ENCODE peak calls at places on chromosomes 13 and 19, in four cellular contexts. P, S, N and H are unnamed samples.

GRCh38 chr19:3003046-3003445 is 25.7 kb downstream of the TLE6 start:
- DNase-seq in P (no peak), S (peak), N (no peak), H (no peak)

GRCh38 chr13:101647760-101648159 is 195.3 kb downstream of the ITGBL1 start:
- DNase-seq in P (no peak), S (no peak), N (no peak), H (no peak)

GRCh38 chr13:28623782-28624706 is 34.9 kb upstream of the POMP start:
- DNase-seq in P (no peak), S (no peak), N (no peak), H (no peak)

GRCh38 chr13:63741029-63741813 is 2325.6 kb upstream of the PCDH20 start:
- DNase-seq in P (no peak), S (no peak), N (no peak), H (no peak)

GRCh38 chr19:53079313-53079924 is 23.8 kb downstream of the ZNF160 start:
- DNase-seq in P (no peak), S (no peak), N (no peak), H (no peak)

GRCh38 chr19:8631425-8631819 is 989 bp downstream of the NFILZ start:
- DNase-seq in P (peak), S (no peak), N (peak), H (no peak)

GRCh38 chr19:5054551-5055456 is 85.9 kb downstream of the KDM4B start:
- DNase-seq in P (no peak), S (no peak), N (no peak), H (no peak)

GRCh38 chr13:55402867-55403266 is 1737.9 kb upstream of the PRR20A start:
- DNase-seq in P (no peak), S (no peak), N (no peak), H (no peak)

GRCh38 chr19:51469629-51470028 is 8.7 kb upstream of the CEACAM18 start:
- DNase-seq in P (no peak), S (no peak), N (no peak), H (no peak)

GRCh38 chr19:50039968-50040367 is 14.2 kb downstream of the ZNF473 start:
- DNase-seq in P (no peak), S (no peak), N (no peak), H (no peak)

GRCh38 chr19:6110360-6110977 is at the start of gene RFX2:
- DNase-seq in P (peak), S (peak), N (peak), H (peak)

GRCh38 chr19:18946335-18946734 is 5.3 kb upstream of the HOMER3 start:
- DNase-seq in P (no peak), S (no peak), N (no peak), H (no peak)

GRCh38 chr19:57075125-57075524 is 44.7 kb upstream of the USP29 start:
- DNase-seq in P (no peak), S (no peak), N (no peak), H (no peak)

GRCh38 chr13:79675931-79676658 is 195.1 kb downstream of the NDFIP2 start:
- DNase-seq in P (no peak), S (no peak), N (no peak), H (no peak)

GRCh38 chr19:13526552-13526951 is 20.3 kb upstream of the CACNA1A start:
- DNase-seq in P (peak), S (peak), N (no peak), H (no peak)
- TF ChIP-seq CTCF in P (peak), S (peak), N (no peak), H (peak)

GRCh38 chr13:25494708-25495411 is 123.1 kb downstream of the ATP8A2 start:
- DNase-seq in P (no peak), S (no peak), N (no peak), H (no peak)
- TF ChIP-seq CTCF in P (no peak), S (no peak), N (no peak), H (no peak)

GRCh38 chr19:35790981-35791813 is 15.8 kb downstream of the ARHGAP33 start:
- DNase-seq in P (no peak), S (no peak), N (no peak), H (no peak)
- TF ChIP-seq CTCF in P (no peak), S (no peak), N (no peak), H (peak)

GRCh38 chr13:60619461-60619860 is 222.4 kb downstream of the TDRD3 start:
- DNase-seq in P (no peak), S (no peak), N (no peak), H (no peak)

GRCh38 chr13:60620611-60621395 is 223.8 kb downstream of the TDRD3 start:
- DNase-seq in P (no peak), S (no peak), N (no peak), H (no peak)

GRCh38 chr13:60613080-60613479 is 216.1 kb downstream of the TDRD3 start:
- DNase-seq in P (no peak), S (no peak), N (no peak), H (no peak)

GRCh38 chr13:60623131-60623530 is 226.1 kb downstream of the TDRD3 start:
- DNase-seq in P (no peak), S (no peak), N (no peak), H (no peak)

GRCh38 chr13:60617863-60618733 is 221.1 kb downstream of the TDRD3 start:
- DNase-seq in P (peak), S (no peak), N (no peak), H (peak)
- TF ChIP-seq CTCF in P (peak), S (no peak), N (no peak), H (no peak)

GRCh38 chr13:66926851-66927524 is 303.1 kb downstream of the PCDH9 start:
- DNase-seq in P (no peak), S (no peak), N (no peak), H (no peak)
- TF ChIP-seq CTCF in P (no peak), S (no peak), N (no peak), H (no peak)

GRCh38 chr13:91533354-91533753 is 134.9 kb downstream of the GPC5 start:
- DNase-seq in P (no peak), S (no peak), N (no peak), H (no peak)
- TF ChIP-seq CTCF in P (no peak), S (no peak), N (no peak), H (no peak)

GRCh38 chr13:52737900-52738299 is 1.7 kb downstream of the CNMD start:
- DNase-seq in P (no peak), S (no peak), N (no peak), H (no peak)

GRCh38 chr13:52737451-52737850 is 2.2 kb downstream of the CNMD start:
- DNase-seq in P (no peak), S (no peak), N (no peak), H (no peak)

GRCh38 chr13:52739468-52740071 is at the start of gene CNMD:
- DNase-seq in P (no peak), S (peak), N (no peak), H (peak)

GRCh38 chr13:52736891-52737290 is 2.7 kb downstream of the CNMD start:
- DNase-seq in P (no peak), S (no peak), N (no peak), H (no peak)

GRCh38 chr13:52738719-52739467 is 727 bp downstream of the CNMD start:
- DNase-seq in P (no peak), S (peak), N (no peak), H (peak)
- TF ChIP-seq CTCF in P (no peak), S (peak), N (peak), H (peak)

GRCh38 chr13:110306960-110307696 is at the start of the genes COL4A1 and COL4A2:
- DNase-seq in P (peak), S (peak), N (peak), H (peak)

GRCh38 chr13:110305544-110305943 is 1.4 kb downstream of the COL4A1 start:
- DNase-seq in P (peak), S (no peak), N (no peak), H (no peak)

GRCh38 chr13:110307697-110308376 is 753 bp downstream of the COL4A2 start:
- DNase-seq in P (peak), S (peak), N (no peak), H (no peak)

GRCh38 chr13:110305949-110306339 is 1.0 kb downstream of the COL4A1 start:
- DNase-seq in P (peak), S (no peak), N (no peak), H (no peak)

GRCh38 chr13:110306340-110306959 is 507 bp downstream of the COL4A1 start:
- DNase-seq in P (peak), S (no peak), N (peak), H (no peak)
- TF ChIP-seq CTCF in P (peak), S (no peak), N (no peak), H (no peak)